ENCODE peak calls at places on chromosomes 4 and X, in ten cellular contexts. K, S, C, Q, M, O, Y, W, V and R are unnamed samples.

GRCh38 chr4:172153694-172154093 is 340.5 kb downstream of the GALNTL6 start:
- DNase-seq in O (no peak), S (no peak), M (no peak), Y (no peak), C (no peak), W (no peak), V (no peak), K (no peak), Q (no peak), R (no peak)

GRCh38 chr4:80788798-80789197 is 241.7 kb upstream of the BMP3 start:
- DNase-seq in K (no peak), W (no peak), O (no peak), Q (no peak), C (no peak), Y (no peak), V (no peak), S (no peak), M (no peak), R (no peak)

GRCh38 chrX:123408856-123409737 is 225.0 kb downstream of the GRIA3 start:
- DNase-seq in K (no peak), O (no peak), V (no peak), Q (peak), Y (no peak), W (no peak), C (no peak), M (peak), S (no peak), R (no peak)

GRCh38 chr4:23163649-23164436 is 471.1 kb downstream of the GBA3 start:
- DNase-seq in S (no peak), Y (no peak), O (no peak), M (no peak), V (no peak), Q (no peak), C (no peak), K (no peak), W (no peak), R (no peak)

GRCh38 chr4:26701786-26702227 is 117.9 kb downstream of the TBC1D19 start:
- DNase-seq in S (no peak), O (no peak), Y (no peak), W (no peak), K (no peak), M (peak), V (no peak), C (no peak), Q (peak), R (peak)

GRCh38 chrX:2484721-2485459 is 15.9 kb downstream of the DHRSX start:
- DNase-seq in O (no peak), Q (peak), Y (no peak), W (no peak), V (no peak), K (no peak), S (no peak), C (peak), M (peak), R (peak)

GRCh38 chr4:136925203-136925602 is 607.1 kb downstream of the PCDH18 start:
- DNase-seq in Q (no peak), S (no peak), K (no peak), C (no peak), W (no peak), O (no peak), M (no peak), Y (no peak), V (no peak), R (no peak)

GRCh38 chr4:99087887-99088484 is 602 bp downstream of the ADH5 start:
- DNase-seq in O (no peak), V (peak), S (no peak), Y (peak), C (peak), Q (peak), W (no peak), M (peak), K (no peak), R (peak)

GRCh38 chr4:133588306-133588705 is 439.2 kb downstream of the PCDH10 start:
- DNase-seq in O (no peak), Q (no peak), C (no peak), V (no peak), K (no peak), M (no peak), Y (no peak), S (no peak), W (no peak), R (no peak)

GRCh38 chrX:123736333-123736921 is 3.6 kb upstream of the THOC2 start:
- DNase-seq in Y (no peak), K (no peak), V (no peak), C (no peak), S (no peak), W (no peak), O (no peak), M (peak), Q (no peak), R (peak)

GRCh38 chr4:8891646-8892555 is 20.3 kb upstream of the HMX1 start:
- DNase-seq in K (no peak), M (no peak), O (no peak), W (no peak), Y (no peak), C (no peak), V (no peak), S (no peak), Q (no peak), R (no peak)

GRCh38 chr4:4308800-4309441 is 18.9 kb downstream of the ZBTB49 start:
- DNase-seq in Q (peak), M (no peak), V (no peak), C (no peak), K (no peak), W (no peak), S (no peak), Y (no peak), O (no peak), R (peak)

GRCh38 chr4:117370944-117371665 is 285.7 kb upstream of the TRAM1L1 start:
- DNase-seq in M (no peak), W (no peak), Y (no peak), O (no peak), V (no peak), Q (no peak), K (no peak), S (no peak), C (no peak), R (no peak)